ENCODE peak calls at places on chromosomes 1 and 21, in four cellular contexts. T is progenitor cell of endocrine pancreas, Y is endodermal cell, L is body of pancreas. M is an unnamed sample.

GRCh38 chr21:35338281-35338680 is 289.2 kb upstream of the RUNX1 start:
- DNase-seq in T (no peak), Y (no peak), L (no peak), M (no peak)

GRCh38 chr1:63813829-63814277 is 40.0 kb downstream of the ROR1 start:
- DNase-seq in T (no peak), Y (no peak), L (no peak), M (no peak)

GRCh38 chr1:44154049-44154448 is 12.6 kb upstream of the KLF18 start:
- DNase-seq in T (no peak), Y (peak), L (no peak), M (no peak)

GRCh38 chr21:37862536-37862935 is 53.7 kb downstream of the KCNJ6 start:
- DNase-seq in T (no peak), Y (peak), L (no peak), M (peak)

GRCh38 chr1:84758968-84759491 is 68.8 kb upstream of the SSX2IP start:
- DNase-seq in T (no peak), Y (no peak), L (no peak), M (no peak)

GRCh38 chr1:155175281-155175926 is 1.8 kb downstream of the TRIM46 start:
- DNase-seq in T (no peak), Y (peak), L (peak), M (peak)

GRCh38 chr1:204317170-204317569 is 42.6 kb downstream of the PLEKHA6 start:
- DNase-seq in T (no peak), Y (no peak), L (no peak), M (no peak)

GRCh38 chr1:59223213-59223612 is 73.7 kb upstream of the FGGY start:
- DNase-seq in T (no peak), Y (no peak), L (no peak), M (no peak)

GRCh38 chr1:67458663-67459062 is 28.5 kb upstream of the SERBP1 start:
- DNase-seq in T (no peak), Y (no peak), L (no peak), M (no peak)

GRCh38 chr1:26767714-26768113 is 20.0 kb upstream of the PIGV start:
- DNase-seq in T (no peak), Y (no peak), L (no peak), M (no peak)

GRCh38 chr21:42258885-42259407 is 40.0 kb downstream of the ABCG1 start:
- DNase-seq in T (no peak), Y (no peak), L (no peak), M (no peak)

GRCh38 chr1:228515200-228515834 is 28.1 kb downstream of the RNF187 start:
- DNase-seq in T (peak), Y (peak), L (no peak), M (peak)

GRCh38 chr21:41682719-41683179 is 84.1 kb downstream of the RIPK4 start:
- DNase-seq in T (no peak), Y (peak), L (no peak), M (no peak)

GRCh38 chr1:24380508-24380907 is 33.1 kb downstream of the STPG1 start:
- DNase-seq in T (peak), Y (peak), L (no peak), M (no peak)

GRCh38 chr1:47931395-47931794 is 65.8 kb downstream of the TRABD2B start:
- DNase-seq in T (no peak), Y (peak), L (no peak), M (no peak)

GRCh38 chr1:183159960-183160359 is 26.1 kb upstream of the LAMC2 start:
- DNase-seq in T (peak), Y (no peak), L (peak), M (no peak)

GRCh38 chr1:243924188-243924587 is 74.1 kb upstream of the AKT3 start:
- DNase-seq in T (no peak), Y (no peak), L (no peak), M (no peak)

GRCh38 chr1:157803851-157804250 is 16.1 kb downstream of the FCRL1 start:
- DNase-seq in T (no peak), Y (no peak), L (no peak), M (no peak)

GRCh38 chr1:117970251-117970650 is 40.7 kb downstream of the WDR3 start:
- DNase-seq in T (no peak), Y (no peak), L (no peak), M (no peak)

GRCh38 chr21:44021064-44021463 is 9.0 kb downstream of the TRAPPC10 start:
- DNase-seq in T (no peak), Y (no peak), L (no peak), M (no peak)
- TF ChIP-seq CTCF in T (no peak), Y (no peak), L (no peak), M (no peak)

DNA sequence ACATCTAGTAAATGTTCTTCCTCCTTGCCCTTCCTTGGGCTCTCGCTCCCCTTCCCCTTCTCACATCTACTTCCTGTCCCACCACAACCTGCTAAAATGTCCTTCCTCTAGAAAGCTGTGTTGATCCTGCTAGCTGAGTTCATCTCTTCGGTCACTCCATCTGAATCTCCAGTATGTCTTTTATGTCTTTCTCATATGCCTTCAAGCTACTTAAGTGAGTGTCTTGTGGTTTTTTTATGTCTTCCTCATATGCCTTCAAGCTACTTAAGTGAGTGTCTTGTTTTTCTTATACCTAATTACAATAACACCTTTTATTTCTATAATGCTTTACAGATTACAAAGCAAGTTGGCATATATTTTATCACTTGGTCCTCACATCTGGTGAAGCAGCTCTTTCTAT is 33.9 kb downstream of the CSF1 start:
- DNase-seq in T (no peak), Y (no peak), L (no peak), M (no peak)
- TF ChIP-seq CTCF in T (no peak), Y (no peak), L (no peak), M (no peak)

GRCh38 chr1:20921285-20921684 is 134.2 kb upstream of the HP1BP3 start:
- DNase-seq in T (no peak), Y (no peak), L (no peak), M (no peak)
- TF ChIP-seq CTCF in T (no peak), Y (no peak), L (no peak), M (no peak)

DNA sequence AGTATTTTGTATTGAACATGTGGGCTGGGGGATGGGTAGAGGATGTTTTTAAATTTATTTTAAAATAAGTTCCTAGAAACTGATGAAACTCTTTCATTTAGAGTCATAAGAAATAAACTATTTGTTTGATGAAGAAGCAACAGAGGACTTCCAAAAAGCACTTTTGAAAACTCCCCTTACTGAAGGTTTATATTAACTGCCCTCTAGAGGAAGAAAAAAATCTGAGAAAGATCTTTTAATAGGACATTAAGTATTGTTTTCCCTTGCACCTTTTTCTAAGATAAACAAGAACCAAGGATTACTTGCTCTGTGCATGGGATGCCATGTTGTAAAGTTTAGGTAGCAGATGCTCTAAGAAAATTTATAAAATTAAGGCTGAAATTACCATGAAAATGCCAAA is 14.1 kb downstream of the DISP1 start:
- DNase-seq in T (no peak), Y (no peak), L (no peak), M (no peak)
- TF ChIP-seq CTCF in T (no peak), Y (peak), L (no peak), M (no peak)

GRCh38 chr1:152535774-152536173 is 21.5 kb downstream of the CRCT1 start:
- DNase-seq in T (no peak), Y (no peak), L (no peak), M (no peak)

GRCh38 chr1:152537496-152537895 is 23.2 kb downstream of the CRCT1 start:
- DNase-seq in T (no peak), Y (no peak), L (no peak), M (no peak)

GRCh38 chr1:152533327-152533938 is 19.2 kb downstream of the CRCT1 start:
- DNase-seq in T (no peak), Y (peak), L (peak), M (no peak)
- TF ChIP-seq CTCF in T (no peak), Y (peak), L (peak), M (peak)